ENCODE peak calls at places on chromosomes 2 and 18, in five cellular contexts. C is GM23248; U is NK-92 treated with Interleukin-12 subunit alpha and Interleukin-12 subunit beta, amount 100 ng/mL, for 24 hours; K is IMR-90; Y is WTC11. P is an unnamed sample.

GRCh38 chr18:36108601-36109000 is 20.5 kb downstream of the SLC39A6 start:
- DNase-seq in C (no peak), U (no peak), K (no peak), Y (no peak), P (no peak)

GRCh38 chr2:23381084-23381483 is 3.9 kb upstream of the KLHL29 start:
- DNase-seq in C (peak; percentile 70), U (no peak), K (peak; percentile 77), Y (no peak), P (peak; percentile 86)

GRCh38 chr2:238151628-238152235 is 7.0 kb upstream of the ERFE start:
- DNase-seq in C (no peak), U (no peak), K (no peak), Y (no peak), P (no peak)

GRCh38 chr2:101883860-101884259 is 107.9 kb upstream of the IL1R2 start:
- DNase-seq in C (peak; percentile 78), U (peak; percentile 5), K (peak; percentile 59), Y (no peak), P (peak; percentile 68)

GRCh38 chr2:59389240-59389639 is 1148.1 kb upstream of the FANCL start:
- DNase-seq in C (peak; percentile 0), U (no peak), K (no peak), Y (no peak), P (peak; percentile 46)

GRCh38 chr2:169077674-169078240 is 8.4 kb downstream of the DHRS9 start:
- DNase-seq in C (no peak), U (no peak), K (no peak), Y (no peak), P (no peak)

GRCh38 chr2:162198239-162198638 is 45.0 kb downstream of the FAP start:
- DNase-seq in C (no peak), U (no peak), K (peak; percentile 81), Y (no peak), P (peak; percentile 73)

GRCh38 chr2:209426432-209426831 is 2.6 kb downstream of the MAP2 start:
- DNase-seq in C (no peak), U (no peak), K (no peak), Y (no peak), P (peak; percentile 49)

GRCh38 chr2:203861197-203861596 is 6.4 kb upstream of the CTLA4 start:
- DNase-seq in C (no peak), U (no peak), K (no peak), Y (no peak), P (no peak)

GRCh38 chr2:44290271-44290670 is 15.0 kb downstream of the SLC3A1 start:
- DNase-seq in C (peak; percentile 73), U (no peak), K (peak; percentile 73), Y (no peak), P (peak; percentile 75)

GRCh38 chr2:152542995-152543481 is 174.2 kb downstream of the PRPF40A start:
- DNase-seq in C (peak; percentile 93), U (no peak), K (peak; percentile 100), Y (no peak), P (peak; percentile 95)

GRCh38 chr2:174965992-174966789 is 39.0 kb downstream of the CHN1 start:
- DNase-seq in C (peak; percentile 48), U (no peak), K (peak; percentile 42), Y (no peak), P (peak; percentile 71)

GRCh38 chr2:214889301-214889700 is 79.8 kb upstream of the BARD1 start:
- DNase-seq in C (no peak), U (no peak), K (no peak), Y (no peak), P (no peak)

GRCh38 chr2:120134263-120134662 is 88.9 kb downstream of the TMEM185B start:
- DNase-seq in C (peak; percentile 95), U (no peak), K (peak; percentile 99), Y (peak; percentile 22), P (peak; percentile 95)

GRCh38 chr2:3959372-3959771 is 256.0 kb downstream of the DCDC2C start:
- DNase-seq in C (peak; percentile 57), U (no peak), K (peak; percentile 14), Y (no peak), P (peak; percentile 43)

GRCh38 chr2:111168528-111168929 is 47.8 kb downstream of the BCL2L11 start:
- DNase-seq in C (peak; percentile 93), U (peak; percentile 67), K (peak; percentile 89), Y (no peak), P (peak; percentile 79)

GRCh38 chr2:177225965-177226360 is 13.4 kb downstream of the HNRNPA3 start:
- DNase-seq in C (no peak), U (no peak), K (no peak), Y (no peak), P (no peak)

GRCh38 chr18:50281972-50282520 is 723 bp upstream of the MBD1 start:
- DNase-seq in C (no peak), U (peak; percentile 26), K (no peak), Y (no peak), P (no peak)

GRCh38 chr2:1769703-1770422 is 25.5 kb upstream of the PXDN start:
- DNase-seq in C (peak; percentile 57), U (peak; percentile 16), K (peak; percentile 62), Y (peak; percentile 95), P (peak; percentile 80)

GRCh38 chr18:54739476-54739875 is 88.8 kb upstream of the RAB27B start:
- DNase-seq in C (no peak), U (no peak), K (peak; percentile 19), Y (no peak), P (no peak)

GRCh38 chr2:98269274-98269673 is 77.0 kb upstream of the CNGA3 start:
- DNase-seq in C (peak; percentile 73), U (no peak), K (peak; percentile 63), Y (no peak), P (peak; percentile 64)

GRCh38 chr18:25533088-25533676 is 181.2 kb upstream of the ZNF521 start:
- DNase-seq in C (no peak), U (no peak), K (no peak), Y (no peak), P (no peak)

GRCh38 chr2:168338803-168339437 is 91.5 kb upstream of the STK39 start:
- DNase-seq in C (no peak), U (no peak), K (no peak), Y (no peak), P (no peak)

GRCh38 chr2:229454934-229455631 is 184.0 kb upstream of the PID1 start:
- DNase-seq in C (peak; percentile 84), U (no peak), K (peak; percentile 81), Y (no peak), P (peak; percentile 72)

GRCh38 chr2:7685342-7686015 is 768.3 kb downstream of the RNF144A start:
- DNase-seq in C (peak; percentile 85), U (no peak), K (peak; percentile 32), Y (no peak), P (peak; percentile 18)

GRCh38 chr2:44879269-44880124 is 62.0 kb upstream of the SIX3 start:
- DNase-seq in C (no peak), U (no peak), K (no peak), Y (no peak), P (no peak)

P was measured in astrocyte of the hippocampus.